ENCODE peak calls at places on chromosomes 5 and 9, in four cellular contexts. Z is keratinocyte; I is T follicular helper cell; M is stimulated activated CD8-positive, alpha-beta memory T cell treated with anti-CD3 and anti-CD28 coated beads, Interleukin-7, amount 100 ng/mL, for 1 hour. Y is an unnamed sample.

GRCh38 chr9:70829591-70830265 is 291.7 kb downstream of the TRPM3 start:
- DNase-seq in Z (no peak), I (no peak), M (no peak), Y (no peak)

GRCh38 chr5:127136908-127137307 is 63.6 kb upstream of the C5orf63 start:
- DNase-seq in Z (no peak), I (no peak), M (no peak), Y (no peak)

GRCh38 chr5:177372910-177373309 is 11.3 kb upstream of the SLC34A1 start:
- DNase-seq in Z (no peak), I (no peak), M (no peak), Y (no peak)

GRCh38 chr9:131585375-131585774 is 40.1 kb downstream of the PRRT1B start:
- DNase-seq in Z (no peak), I (peak; percentile 24), M (peak; percentile 13), Y (no peak)

GRCh38 chr9:125409217-125409636 is 147.6 kb downstream of the GAPVD1 start:
- DNase-seq in Z (no peak), I (no peak), M (no peak), Y (no peak)

GRCh38 chr5:176680226-176680563 is 32.9 kb downstream of the TSPAN17 start:
- DNase-seq in Z (no peak), I (no peak), M (no peak), Y (no peak)

GRCh38 chr5:16937023-16937379 is 913 bp upstream of the MYO10 start:
- DNase-seq in Z (no peak), I (no peak), M (no peak), Y (no peak)

GRCh38 chr5:149257875-149258705 is 13.6 kb upstream of the AFAP1L1 start:
- DNase-seq in Z (no peak), I (no peak), M (no peak), Y (peak; percentile 61)

GRCh38 chr9:122190597-122191381 is 31.1 kb downstream of the MORN5 start:
- DNase-seq in Z (no peak), I (no peak), M (no peak), Y (no peak)

GRCh38 chr5:132363431-132364112 is 5.9 kb upstream of the SLC22A5 start:
- DNase-seq in Z (peak; percentile 94), I (no peak), M (no peak), Y (peak; percentile 65)

GRCh38 chr9:72883867-72884266 is 69.0 kb downstream of the ALDH1A1 start:
- DNase-seq in Z (no peak), I (no peak), M (no peak), Y (no peak)

GRCh38 chr5:160021818-160022446 is 13.0 kb downstream of the TTC1 start:
- DNase-seq in Z (peak; percentile 30), I (peak; percentile 43), M (peak; percentile 11), Y (peak; percentile 56)

GRCh38 chr9:93947409-93948070 is 7.6 kb downstream of the BARX1 start:
- DNase-seq in Z (no peak), I (no peak), M (no peak), Y (no peak)

GRCh38 chr9:89923961-89924504 is 319.2 kb downstream of the GADD45G start:
- DNase-seq in Z (no peak), I (no peak), M (no peak), Y (no peak)

GRCh38 chr9:137313326-137313920 is 11.4 kb upstream of the NRARP start:
- DNase-seq in Z (no peak), I (no peak), M (no peak), Y (no peak)

GRCh38 chr9:87518702-87519335 is 21.2 kb downstream of the DAPK1 start:
- DNase-seq in Z (no peak), I (no peak), M (no peak), Y (no peak)

GRCh38 chr5:77952811-77953210 is 176.7 kb upstream of the TBCA start:
- DNase-seq in Z (no peak), I (no peak), M (no peak), Y (no peak)

GRCh38 chr9:100595391-100596199 is 17.7 kb downstream of the CAVIN4 start:
- DNase-seq in Z (no peak), I (no peak), M (no peak), Y (peak; percentile 54)

GRCh38 chr5:174418809-174419522 is 305.4 kb upstream of the MSX2 start:
- DNase-seq in Z (no peak), I (no peak), M (no peak), Y (peak; percentile 90)

GRCh38 chr9:92484563-92484962 is 2.3 kb upstream of the ASPN start:
- DNase-seq in Z (no peak), I (no peak), M (no peak), Y (no peak)

GRCh38 chr9:27528886-27529315 is 713 bp downstream of the MOB3B start:
- DNase-seq in Z (no peak), I (peak; percentile 14), M (no peak), Y (no peak)

GRCh38 chr5:92836861-92837755 is 743.9 kb downstream of the NR2F1-AS1 start:
- DNase-seq in Z (no peak), I (no peak), M (no peak), Y (no peak)

GRCh38 chr9:20271723-20272122 is 350.6 kb downstream of the MLLT3 start:
- DNase-seq in Z (no peak), I (no peak), M (no peak), Y (no peak)

GRCh38 chr9:130789747-130790672 is 45.0 kb upstream of the ABL1 start:
- DNase-seq in Z (no peak), I (no peak), M (no peak), Y (no peak)

GRCh38 chr9:77374266-77374665 is 196.9 kb downstream of the VPS13A start:
- DNase-seq in Z (no peak), I (no peak), M (no peak), Y (no peak)

GRCh38 chr5:139141841-139142240 is 56.3 kb downstream of the SIL1 start:
- DNase-seq in Z (no peak), I (no peak), M (no peak), Y (peak; percentile 7)

GRCh38 chr9:125878241-125878640 is 131.1 kb downstream of the PBX3 start:
- DNase-seq in Z (no peak), I (no peak), M (no peak), Y (no peak)

GRCh38 chr9:108883085-108883484 is 21.0 kb downstream of the ACTL7A start:
- DNase-seq in Z (no peak), I (no peak), M (no peak), Y (no peak)

GRCh38 chr9:124456341-124457078 is 6.3 kb downstream of the ADGRD2 start:
- DNase-seq in Z (no peak), I (no peak), M (no peak), Y (no peak)

GRCh38 chr5:42876375-42876844 is 64.7 kb upstream of the SELENOP start:
- DNase-seq in Z (no peak), I (no peak), M (no peak), Y (no peak)

Y was measured in Caki2.